ENCODE peak calls at places on chromosomes 1 and 21, in four cellular contexts. B is K562, G is HCT116, T is GM12878. X is an unnamed sample.

GRCh38 chr1:165444897-165445370 is at the start of gene RXRG:
- DNase-seq in B (no peak), G (no peak), T (no peak), X (no peak)

GRCh38 chr1:2921970-2922686 is 99.1 kb upstream of the ACTRT2 start:
- DNase-seq in G (peak; percentile 4), T (no peak), B (peak; percentile 11), X (no peak)

GRCh38 chr1:199693724-199694123 is 333.8 kb upstream of the NR5A2 start:
- DNase-seq in B (no peak), G (no peak), T (no peak), X (no peak)

GRCh38 chr1:61332196-61332753 is 249.9 kb downstream of the NFIA start:
- DNase-seq in G (no peak), B (no peak), T (peak; percentile 68), X (no peak)

GRCh38 chr1:247089616-247090375 is 11.2 kb upstream of the ZNF670 start:
- DNase-seq in B (no peak), T (no peak), G (no peak), X (no peak)

GRCh38 chr21:29658177-29658933 is 281.4 kb downstream of the GRIK1 start:
- DNase-seq in G (no peak), T (no peak), B (no peak), X (no peak)

GRCh38 chr1:70896224-70896623 is 151.4 kb downstream of the PTGER3 start:
- DNase-seq in B (no peak), T (no peak), G (no peak), X (no peak)

GRCh38 chr1:1293618-1294249 is 13.5 kb downstream of the SCNN1D start:
- DNase-seq in B (peak; percentile 90), G (no peak), T (no peak), X (no peak)

GRCh38 chr1:9250336-9250585 is 15.7 kb downstream of the H6PD start:
- DNase-seq in T (no peak), B (no peak), G (no peak), X (no peak)
- H3K9ac ChIP-seq in T (no peak overlapping the region), B (no peak overlapping the region), G (no peak overlapping the region), X (no peak overlapping the region)

GRCh38 chr1:173870252-173871075 is 2.3 kb downstream of the ZBTB37 start:
- DNase-seq in B (peak; percentile 79), G (no peak), T (peak; percentile 53), X (no peak)
- TF ChIP-seq POLR2AphosphoS5 in B (no peak), G (no peak), T (peak; percentile 49), X (no peak)

GRCh38 chr1:20031836-20032235 is 38.2 kb upstream of the PLA2G5 start:
- DNase-seq in B (no peak), T (no peak), G (no peak), X (no peak)

GRCh38 chr1:20032425-20032824 is 37.6 kb upstream of the PLA2G5 start:
- DNase-seq in G (no peak), T (no peak), B (no peak), X (no peak)

GRCh38 chr1:20035114-20035513 is 34.9 kb upstream of the PLA2G5 start:
- DNase-seq in G (no peak), T (no peak), B (no peak), X (no peak)

GRCh38 chr1:20031161-20031560 is 38.8 kb upstream of the PLA2G5 start:
- DNase-seq in T (no peak), B (no peak), G (no peak), X (no peak)

DNA sequence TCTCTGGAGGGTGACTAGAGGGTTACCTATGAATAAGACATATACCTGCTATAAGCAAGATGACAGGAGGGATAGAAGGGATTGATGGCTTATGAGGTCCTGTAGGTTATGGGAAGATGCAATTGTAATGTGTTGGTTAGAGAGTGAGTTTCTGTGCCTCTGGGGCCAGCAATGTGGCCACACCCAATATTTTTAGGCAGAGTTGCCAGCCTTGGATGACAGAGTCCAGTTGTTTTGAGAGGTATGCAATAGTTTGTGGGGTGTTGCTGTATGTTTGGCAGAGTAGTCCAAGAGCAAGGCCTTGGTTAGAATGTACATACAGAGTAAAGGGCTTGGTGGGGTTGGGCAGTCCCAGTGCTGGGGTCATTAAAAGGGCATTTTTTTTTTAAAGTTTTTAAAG is 36.6 kb upstream of the PLA2G5 start:
- DNase-seq in B (no peak), G (no peak), T (no peak), X (no peak)
- H3K27ac ChIP-seq in B (no peak overlapping the region), G (no peak overlapping the region), T (no peak overlapping the region), X (no peak overlapping the region)

GRCh38 chr1:212825798-212826452 is 21.5 kb downstream of the SPATA45 start:
- DNase-seq in G (no peak), T (no peak), B (no peak), X (no peak)

GRCh38 chr1:212828395-212828794 is 19.1 kb downstream of the SPATA45 start:
- DNase-seq in B (no peak), G (no peak), T (no peak), X (no peak)

GRCh38 chr1:212824201-212824600 is 23.2 kb downstream of the SPATA45 start:
- DNase-seq in G (no peak), T (no peak), B (no peak), X (no peak)

GRCh38 chr1:212827377-212827776 is 20.1 kb downstream of the SPATA45 start:
- DNase-seq in G (no peak), T (no peak), B (no peak), X (no peak)

GRCh38 chr1:212827831-212828278 is 19.6 kb downstream of the SPATA45 start:
- DNase-seq in G (no peak), T (no peak), B (no peak), X (no peak)
- H3K9ac ChIP-seq in G (no peak overlapping the region), T (no peak overlapping the region), B (no peak overlapping the region), X (no peak overlapping the region)

GRCh38 chr21:34965200-34966174 is 83.6 kb downstream of the RUNX1 start:
- DNase-seq in T (no peak), B (no peak), G (no peak), X (no peak)
- TF ChIP-seq POLR2AphosphoS5 in T (no peak), B (no peak), G (no peak), X (no peak)

GRCh38 chr1:209912306-209912705 is 25.7 kb upstream of the SYT14 start:
- DNase-seq in G (no peak), B (no peak), T (no peak), X (no peak)
- H3K27ac ChIP-seq in G (no peak overlapping the region), B (no peak overlapping the region), T (no peak overlapping the region), X (no peak overlapping the region)

GRCh38 chr1:91673603-91674002 is 173.0 kb downstream of the CDC7 start:
- DNase-seq in G (no peak), T (no peak), B (no peak), X (no peak)
- H3K9ac ChIP-seq in G (no peak overlapping the region), T (no peak overlapping the region), B (no peak overlapping the region), X (no peak overlapping the region)

DNA sequence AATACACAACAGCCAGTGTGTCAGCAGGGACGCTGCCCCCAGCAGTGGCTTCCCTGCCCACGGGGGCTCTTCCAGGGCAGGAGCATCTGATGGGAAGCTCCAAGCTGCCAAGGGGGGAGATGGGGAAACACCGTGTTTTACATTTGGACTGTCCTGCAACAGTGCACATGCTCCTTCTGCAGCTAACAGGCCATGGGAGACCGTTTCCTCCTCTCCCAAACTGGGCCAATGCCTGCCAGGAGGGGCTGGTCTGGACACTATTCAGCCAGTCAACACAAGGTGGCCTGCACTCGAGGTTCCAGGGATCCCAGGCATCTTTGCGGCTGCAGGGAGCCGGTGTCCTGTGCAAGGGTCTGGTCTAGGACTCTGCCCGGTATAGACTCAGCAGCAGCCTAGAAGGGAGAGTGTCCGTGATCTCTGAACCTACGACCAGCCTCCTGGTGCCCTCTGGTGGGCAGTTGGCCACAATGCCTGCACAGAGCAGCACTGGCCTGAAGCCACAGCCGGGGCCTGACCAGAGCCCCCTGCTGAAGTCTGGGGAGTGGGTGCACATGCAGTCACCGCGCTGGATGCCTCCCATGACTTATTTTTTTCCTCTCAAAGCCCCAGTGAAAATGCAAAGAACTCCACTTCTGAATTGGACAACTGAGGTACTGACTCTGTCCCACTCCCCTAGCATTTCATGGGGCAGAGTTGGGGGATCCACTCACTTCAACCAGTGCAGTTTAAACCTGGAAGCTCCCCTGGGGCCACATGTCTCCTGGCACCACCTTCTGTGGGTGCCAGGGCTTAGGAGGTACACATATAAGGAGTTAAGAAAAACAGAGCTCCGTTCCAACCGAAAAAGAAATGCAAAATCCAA is 33.3 kb downstream of the RCC2 start:
- DNase-seq in B (peak; percentile 82), T (no peak), G (peak; percentile 22), X (no peak)
- TF ChIP-seq POLR2AphosphoS5 in B (peak; percentile 59), T (peak; percentile 73), G (peak; percentile 51), X (peak; percentile 8)

DNA sequence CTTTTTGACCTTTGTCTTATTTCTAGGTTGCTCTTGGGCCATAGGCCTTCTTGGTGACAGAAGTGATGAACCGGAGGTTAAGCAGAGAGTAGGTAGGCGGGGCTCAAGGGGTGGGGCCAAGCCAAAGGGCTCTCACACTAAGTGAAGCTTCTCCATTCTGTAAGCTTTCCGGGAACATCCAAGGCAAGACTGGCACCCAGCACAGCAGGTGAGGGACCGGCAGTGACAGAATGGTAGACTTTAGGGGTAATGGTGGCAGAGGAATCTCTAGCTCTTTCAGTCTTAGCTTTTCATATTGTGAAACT is at the start of gene TNFAIP8L2:
- DNase-seq in B (peak; percentile 56), G (no peak), T (peak; percentile 32), X (no peak)
- H3K27ac ChIP-seq in B (peak within 1 kb of the TSS; percentile 10), G (no peak within 1 kb of the TSS), T (peak within 1 kb of the TSS; percentile 81), X (no peak within 1 kb of the TSS)

DNA sequence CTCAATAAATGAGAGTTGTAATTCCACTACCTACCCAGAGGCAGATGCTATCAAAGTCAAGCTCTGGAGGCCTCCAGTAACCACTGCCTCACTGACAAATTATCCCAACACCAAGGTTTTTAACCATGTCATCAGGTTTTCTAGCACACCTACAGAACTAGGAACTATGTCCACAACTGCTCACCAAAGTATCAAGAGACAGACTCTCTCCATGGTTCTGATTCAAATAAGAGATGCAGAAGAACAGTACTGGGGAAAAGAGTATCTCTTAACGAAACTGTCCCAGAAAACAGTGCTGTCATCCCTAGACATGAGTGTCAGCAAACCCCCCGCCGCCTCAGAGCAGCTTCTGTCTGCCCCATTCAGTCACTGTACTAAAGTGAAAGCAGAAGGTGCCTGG is 301.7 kb downstream of the OMA1 start:
- DNase-seq in B (no peak), G (no peak), T (no peak), X (no peak)
- H3K9ac ChIP-seq in B (no peak overlapping the region), G (no peak overlapping the region), T (no peak overlapping the region), X (no peak overlapping the region)

X was measured in SK-N-MC.